ENCODE peak calls at places on chromosome 13, in six cellular contexts. Y is H1, M is HepG2, I is NT2/D1, P is HCT116, V is GM12878. F is an unnamed sample. For H3K4me1, the result is how much of the 10 kb centered on the place peaks cover.

GRCh38 chr13:111882351-111882750 is 184.6 kb upstream of the SOX1 start:
- DNase-seq in Y (no peak), M (no peak), P (no peak), I (no peak), V (no peak), F (no peak)

GRCh38 chr13:31115616-31116015 is 46.1 kb downstream of the HSPH1 start:
- DNase-seq in P (no peak), V (no peak), M (no peak), Y (no peak), I (no peak), F (no peak)

GRCh38 chr13:20159646-20160345 is 1.1 kb downstream of the GJA3 start:
- DNase-seq in M (no peak), I (no peak), Y (no peak), V (no peak), P (no peak), F (no peak)

GRCh38 chr13:34416833-34417425 is 525.1 kb upstream of the NBEA start:
- DNase-seq in M (no peak), V (no peak), P (no peak), Y (no peak), I (no peak), F (no peak)

GRCh38 chr13:48112896-48113525 is 18.1 kb upstream of the MED4 start:
- DNase-seq in V (no peak), I (no peak), Y (no peak), P (no peak), M (no peak), F (no peak)

GRCh38 chr13:49495783-49496762 is at the start of gene PHF11:
- DNase-seq in I (peak), M (peak), V (peak), P (no peak), Y (no peak), F (peak)

GRCh38 chr13:66922444-66922843 is 307.7 kb downstream of the PCDH9 start:
- DNase-seq in I (no peak), M (no peak), P (no peak), Y (no peak), V (no peak), F (no peak)

GRCh38 chr13:44746690-44747089 is 170.6 kb upstream of the TSC22D1 start:
- DNase-seq in V (no peak), Y (no peak), M (no peak), I (no peak), P (no peak), F (no peak)

GRCh38 chr13:24671367-24672117 is 8.7 kb upstream of the ATP12A start:
- DNase-seq in Y (no peak), P (peak), I (peak), V (no peak), M (peak), F (peak)

GRCh38 chr13:113586661-113587479 is 2.3 kb downstream of the TFDP1 start:
- DNase-seq in I (no peak), M (no peak), V (no peak), P (no peak), Y (no peak), F (no peak)

GRCh38 chr13:61255035-61255796 is 160.4 kb downstream of the PCDH20 start:
- DNase-seq in V (no peak), P (peak), Y (no peak), M (peak), I (no peak), F (no peak)

GRCh38 chr13:106917673-106918652 is 350.0 kb upstream of the ARGLU1 start:
- DNase-seq in I (peak), P (peak), V (no peak), Y (peak), M (no peak), F (peak)

GRCh38 chr13:37816276-37816675 is 53.3 kb downstream of the TRPC4 start:
- DNase-seq in I (no peak), P (no peak), Y (no peak), V (no peak), M (no peak), F (no peak)

GRCh38 chr13:52158629-52159158 is 703 bp downstream of the NEK3 start:
- DNase-seq in I (no peak), P (no peak), V (peak), Y (no peak), M (no peak), F (no peak)

GRCh38 chr13:73167046-73167820 is 108.4 kb downstream of the KLF5 start:
- DNase-seq in Y (no peak), V (no peak), I (no peak), P (no peak), M (no peak), F (no peak)

GRCh38 chr13:94093652-94094310 is 385.7 kb downstream of the DCT start:
- DNase-seq in P (no peak), V (no peak), Y (no peak), I (no peak), M (no peak), F (no peak)

GRCh38 chr13:44648392-44649117 is 72.4 kb upstream of the TSC22D1 start:
- DNase-seq in I (no peak), V (no peak), P (peak), M (peak), Y (no peak), F (no peak)

GRCh38 chr13:63636231-63636993 is 2220.8 kb upstream of the PCDH20 start:
- DNase-seq in V (peak), I (no peak), Y (no peak), M (no peak), P (peak), F (no peak)

GRCh38 chr13:30045916-30046704 is 195.7 kb upstream of the UBL3 start:
- DNase-seq in P (no peak), I (no peak), M (no peak), Y (no peak), V (no peak), F (no peak)

GRCh38 chr13:24215732-24216131 is 55.2 kb downstream of the SPATA13 start:
- DNase-seq in M (no peak), V (no peak), P (no peak), Y (no peak), I (no peak), F (no peak)

DNA sequence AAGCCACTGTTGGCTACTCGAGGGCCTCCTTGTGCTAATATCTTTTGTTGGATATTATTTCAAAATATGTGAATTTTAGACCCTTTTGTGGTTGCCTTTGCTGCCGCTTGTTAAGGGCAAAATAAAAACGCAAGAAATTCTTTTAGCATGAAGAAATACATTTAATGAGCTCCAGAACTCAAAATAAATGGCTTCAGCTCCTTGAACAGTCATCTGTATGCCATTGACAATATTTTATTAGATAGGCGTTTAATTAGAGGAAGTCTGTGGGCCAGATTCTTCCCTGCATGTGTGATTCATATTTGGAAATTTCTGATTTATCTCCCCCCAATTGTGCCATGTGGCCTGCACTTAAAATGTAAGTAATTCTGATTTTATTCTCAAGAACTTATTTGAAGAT is 177.2 kb downstream of the STK24 start:
- DNase-seq in I (no peak), V (no peak), Y (no peak), P (no peak), M (no peak), F (no peak)
- TF ChIP-seq ZNF274 in I (no peak), V (no peak), Y (no peak), P (no peak), M (no peak), F (no peak)

GRCh38 chr13:57724486-57725272 is 93.1 kb downstream of the PCDH17 start:
- DNase-seq in P (no peak), V (no peak), Y (no peak), I (no peak), M (no peak), F (no peak)
- H3K4me1 ChIP-seq in P (under half), V (under half), Y (under half), I (under half), M (under half), F (under half)

DNA sequence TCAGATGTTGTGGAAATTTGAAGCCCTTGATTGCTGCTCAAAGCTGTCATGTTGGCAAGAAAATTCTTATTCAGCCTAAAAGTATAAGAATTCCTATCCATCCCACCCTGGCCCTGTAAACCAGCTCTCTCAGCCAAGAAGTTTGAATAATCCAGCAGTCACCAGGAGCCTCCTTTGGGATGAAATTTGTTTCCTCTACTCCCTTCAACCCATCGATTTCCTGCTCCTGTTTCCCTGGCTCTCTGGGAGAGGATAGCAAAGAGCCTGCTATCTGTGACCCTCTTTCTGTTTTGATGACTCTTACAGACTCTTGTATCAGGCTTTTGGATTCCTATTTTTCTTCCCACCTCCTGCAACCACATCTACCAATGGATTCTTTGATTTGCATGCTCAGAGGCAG is 169.3 kb downstream of the LHFPL6 start:
- DNase-seq in M (no peak), I (no peak), Y (no peak), V (no peak), P (no peak), F (no peak)
- TF ChIP-seq ZNF274 in M (no peak), I (no peak), Y (no peak), V (no peak), P (no peak), F (no peak)

DNA sequence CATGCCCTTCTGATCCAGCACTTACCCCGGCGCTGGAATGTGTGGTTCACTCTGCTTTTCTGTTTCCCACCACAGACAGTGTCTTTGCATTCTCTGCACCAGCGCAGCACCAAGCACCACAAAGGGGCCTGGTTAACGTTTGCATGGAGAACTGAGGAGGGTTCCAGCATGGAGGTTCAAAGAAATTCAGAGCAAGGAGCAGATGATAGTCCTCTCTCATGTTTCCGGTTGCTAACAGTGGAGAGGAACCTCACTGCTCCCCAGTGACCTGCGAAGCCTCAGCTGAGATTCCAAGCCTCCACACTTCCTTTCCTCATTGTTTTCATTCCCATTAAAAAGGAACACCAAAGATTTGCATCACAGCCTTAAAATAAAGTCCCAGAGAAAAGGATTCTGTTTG is 99.7 kb downstream of the STARD13 start:
- DNase-seq in M (no peak), V (no peak), Y (no peak), I (no peak), P (no peak), F (no peak)
- H3K4me1 ChIP-seq in M (under half), V (under half), Y (under half), I (under half), P (under half), F (under half)

GRCh38 chr13:101382701-101383100 is 33.6 kb downstream of the NALCN start:
- DNase-seq in P (no peak), M (no peak), V (no peak), Y (no peak), I (no peak), F (no peak)

GRCh38 chr13:101382086-101382485 is 34.2 kb downstream of the NALCN start:
- DNase-seq in V (no peak), P (no peak), I (peak), Y (no peak), M (no peak), F (no peak)

GRCh38 chr13:101384929-101385328 is 31.4 kb downstream of the NALCN start:
- DNase-seq in I (no peak), Y (no peak), M (no peak), V (no peak), P (no peak), F (no peak)

GRCh38 chr13:101383595-101383994 is 32.7 kb downstream of the NALCN start:
- DNase-seq in M (no peak), Y (no peak), P (no peak), I (no peak), V (no peak), F (no peak)
- TF ChIP-seq ZNF274 in M (no peak), Y (no peak), P (no peak), I (no peak), V (no peak), F (no peak)

GRCh38 chr13:110649551-110649950 is 34.2 kb downstream of the NAXD start:
- DNase-seq in M (no peak), P (no peak), Y (no peak), I (no peak), V (no peak), F (no peak)
- H3K4me1 ChIP-seq in M (under half), P (under half), Y (under half), I (under half), V (under half), F (under half)

GRCh38 chr13:62512194-62513141 is 1096.8 kb upstream of the PCDH20 start:
- DNase-seq in M (peak), Y (no peak), V (peak), P (peak), I (peak), F (peak)
- TF ChIP-seq ZNF274 in M (no peak), Y (no peak), V (no peak), P (no peak), I (no peak), F (no peak)

GRCh38 chr13:99305180-99305965 is 1.8 kb downstream of the GPR183 start:
- DNase-seq in M (no peak), Y (no peak), V (no peak), P (no peak), I (no peak), F (no peak)
- H3K4me1 ChIP-seq in M (under half), Y (under half), V (under half), P (under half), I (under half), F (under half)

F was measured in K562.